ENCODE peak calls at places on chromosomes 16 and 17, in seven cellular contexts. P is neural progenitor cell, I is fibroblast of the aortic adventitia, T is sigmoid colon, G is stomach, M is H9, C is nephron progenitor cell. B is an unnamed sample.

GRCh38 chr17:4492762-4493561 is 5.7 kb upstream of the SPNS2 start:
- DNase-seq in C (peak; percentile 97), P (peak; percentile 90), G (peak; percentile 70), I (peak; percentile 16), M (peak; percentile 95), T (no peak), B (no peak)

GRCh38 chr16:30838876-30839471 is 52.0 kb upstream of the ZNF629 start:
- DNase-seq in M (no peak), C (no peak), G (no peak), P (no peak), I (no peak), T (no peak), B (no peak)

GRCh38 chr16:64589836-64590235 is 532.0 kb downstream of the CDH11 start:
- DNase-seq in G (no peak), I (peak; percentile 4), C (no peak), T (no peak), M (no peak), P (no peak), B (no peak)

GRCh38 chr17:76537578-76538280 is at the start of gene CYGB:
- DNase-seq in C (peak; percentile 65), G (no peak), I (peak; percentile 27), M (no peak), T (no peak), P (peak; percentile 70), B (peak; percentile 78)

GRCh38 chr17:50063516-50064252 is 7.8 kb downstream of the ITGA3 start:
- DNase-seq in I (no peak), P (no peak), T (no peak), G (no peak), C (no peak), M (no peak), B (peak; percentile 64)

GRCh38 chr16:88202207-88202745 is 180.5 kb upstream of the ZNF469 start:
- DNase-seq in M (no peak), C (no peak), G (no peak), I (no peak), T (peak; percentile 42), P (no peak), B (no peak)

GRCh38 chr16:49661465-49662187 is 194.3 kb downstream of the ZNF423 start:
- DNase-seq in T (no peak), I (no peak), P (no peak), M (no peak), C (no peak), G (no peak), B (no peak)

GRCh38 chr17:6796887-6797490 is 21.0 kb downstream of the FBXO39 start:
- DNase-seq in T (no peak), G (no peak), C (no peak), M (no peak), P (no peak), I (no peak), B (no peak)

GRCh38 chr17:75118307-75118706 is 8.5 kb downstream of the ARMC7 start:
- DNase-seq in I (no peak), P (no peak), M (no peak), G (no peak), T (no peak), C (no peak), B (no peak)

GRCh38 chr16:11090947-11091785 is 146.8 kb downstream of the CLEC16A start:
- DNase-seq in G (no peak), M (no peak), I (no peak), P (no peak), C (no peak), T (no peak), B (no peak)

GRCh38 chr17:73914536-73915274 is 270.5 kb upstream of the SDK2 start:
- DNase-seq in C (no peak), P (no peak), I (no peak), M (no peak), T (no peak), G (no peak), B (no peak)

GRCh38 chr17:1647802-1648581 is 1.7 kb downstream of the RILP start:
- DNase-seq in I (peak; percentile 20), C (no peak), T (peak; percentile 85), G (peak; percentile 44), P (peak; percentile 69), M (peak; percentile 87), B (no peak)

GRCh38 chr16:1532081-1532760 is 1.2 kb upstream of the TMEM204 start:
- DNase-seq in G (peak; percentile 51), P (no peak), M (no peak), T (peak; percentile 96), I (no peak), C (no peak), B (no peak)

GRCh38 chr17:32626371-32626770 is 139.6 kb downstream of the CDK5R1 start:
- DNase-seq in M (no peak), P (no peak), G (no peak), I (no peak), T (no peak), C (no peak), B (no peak)

GRCh38 chr17:5049314-5049819 is 14.1 kb upstream of the SLC52A1 start:
- DNase-seq in I (no peak), M (no peak), P (no peak), T (no peak), C (no peak), G (peak; percentile 32), B (no peak)

GRCh38 chr16:72905581-72905980 is 142.3 kb downstream of the ZFHX3 start:
- DNase-seq in I (peak; percentile 11), T (no peak), G (no peak), P (no peak), M (no peak), C (no peak), B (no peak)

GRCh38 chr17:40827746-40828453 is 5.5 kb upstream of the KRT10 start:
- DNase-seq in M (no peak), P (no peak), G (no peak), C (no peak), T (no peak), I (peak; percentile 73), B (no peak)

GRCh38 chr16:75306102-75306762 is 54.8 kb upstream of the BCAR1 start:
- DNase-seq in I (peak; percentile 11), G (peak; percentile 32), C (no peak), M (no peak), T (no peak), P (no peak), B (no peak)

GRCh38 chr16:75309156-75309555 is 57.7 kb upstream of the BCAR1 start:
- DNase-seq in C (peak; percentile 12), I (no peak), T (no peak), M (no peak), P (peak; percentile 34), G (no peak), B (no peak)

GRCh38 chr16:75305364-75306101 is 54.1 kb upstream of the BCAR1 start:
- DNase-seq in G (peak; percentile 78), I (peak; percentile 100), M (no peak), P (no peak), T (peak; percentile 90), C (no peak), B (no peak)

GRCh38 chr16:75308011-75308410 is 56.6 kb upstream of the BCAR1 start:
- DNase-seq in I (no peak), G (peak; percentile 57), C (no peak), T (no peak), M (no peak), P (no peak), B (no peak)

DNA sequence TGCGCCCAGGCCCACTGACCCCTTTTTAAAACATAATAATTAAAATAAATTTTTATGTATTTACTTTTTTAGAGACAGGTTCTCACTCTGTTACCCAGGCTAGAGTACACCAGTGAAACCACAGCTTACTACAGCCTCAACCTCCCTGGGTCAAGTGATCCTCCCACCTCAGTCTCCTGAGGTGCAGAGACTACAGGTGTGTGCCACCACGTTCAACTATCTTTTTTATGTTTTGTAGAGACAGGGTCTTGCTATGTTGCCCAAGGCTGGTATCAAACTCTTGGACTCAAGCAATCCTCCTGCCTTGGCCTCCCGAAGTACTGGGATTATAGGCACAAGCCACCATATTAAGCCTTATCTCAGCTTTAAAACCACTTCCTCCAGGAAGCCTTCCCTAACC is 56.1 kb upstream of the BCAR1 start:
- DNase-seq in T (no peak), G (no peak), P (no peak), C (no peak), I (no peak), M (no peak), B (no peak)
- TF ChIP-seq CTCF in T (no peak), G (no peak), P (no peak), C (no peak), I (no peak), M (no peak), B (no peak)

DNA sequence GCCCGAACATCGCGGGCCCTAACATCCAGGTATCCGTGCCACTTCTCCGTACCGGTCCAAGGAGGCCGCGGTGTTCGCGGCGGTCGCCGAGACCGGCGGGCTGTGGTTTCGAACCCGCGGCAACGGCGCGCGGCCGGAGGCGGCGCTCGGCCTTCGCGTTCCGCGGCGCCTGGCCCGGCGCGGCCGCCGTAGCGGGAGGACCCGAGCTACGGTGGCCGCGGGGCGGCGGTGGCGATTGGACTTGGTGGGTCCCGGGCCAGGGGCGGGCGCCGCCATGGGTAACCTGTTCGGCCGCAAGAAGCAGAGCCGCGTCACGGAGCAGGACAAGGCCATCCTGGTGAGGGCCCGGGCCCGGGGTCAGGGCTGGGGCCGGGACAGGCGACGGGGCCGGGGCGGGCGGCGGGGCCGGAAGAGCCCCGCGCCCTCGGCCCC is at the start of gene CHMP6:
- DNase-seq in C (peak; percentile 73), M (peak; percentile 77), P (peak; percentile 89), I (peak; percentile 67), G (peak; percentile 79), T (peak; percentile 87), B (no peak)
- TF ChIP-seq CTCF in C (no peak), M (no peak), P (peak; percentile 31), I (peak; percentile 25), G (peak; percentile 8), T (no peak), B (peak; percentile 55)

DNA sequence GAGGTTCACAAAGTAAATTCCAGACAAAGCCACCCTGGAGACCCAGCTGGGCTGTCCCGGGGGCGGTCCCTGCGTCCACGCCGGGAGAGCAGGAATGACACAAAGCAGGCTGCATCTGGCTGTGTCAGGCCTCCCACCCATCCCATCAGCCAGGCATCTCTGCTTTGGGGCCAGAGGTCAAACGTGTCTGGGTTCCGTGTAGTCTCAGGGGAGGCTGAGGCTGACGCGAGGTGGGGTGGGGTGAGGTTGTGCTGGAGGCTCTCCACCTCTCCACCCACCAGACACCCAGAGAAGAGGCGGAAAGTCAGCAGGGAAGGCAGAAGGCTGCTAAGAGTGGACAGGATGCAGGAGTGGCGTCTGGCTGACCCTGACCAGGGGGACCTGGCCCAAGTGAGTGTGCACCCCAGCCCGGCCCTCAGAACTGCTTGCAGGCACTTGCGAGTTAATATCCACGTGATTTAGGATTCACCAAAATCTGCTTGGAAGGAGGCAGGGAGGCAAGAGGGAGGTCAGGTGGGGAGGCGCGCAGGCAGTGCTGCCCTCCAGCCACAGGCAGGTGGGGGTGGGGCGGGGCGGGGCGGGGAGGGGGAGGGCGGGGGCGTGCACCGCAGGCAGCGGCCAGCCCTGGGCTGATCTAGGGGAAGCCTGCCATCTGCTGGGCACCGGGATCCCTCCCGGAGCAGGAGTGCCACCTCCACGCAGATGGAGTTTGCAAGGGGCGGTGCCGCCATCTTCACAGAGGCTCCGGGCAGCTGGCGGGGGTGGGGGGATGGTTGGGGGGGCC is 44.3 kb downstream of the TBC1D16 start:
- DNase-seq in P (peak; percentile 91), I (peak; percentile 74), T (peak; percentile 91), G (peak; percentile 90), M (peak; percentile 94), C (peak; percentile 83), B (no peak)
- TF ChIP-seq CTCF in P (peak; percentile 61), I (peak; percentile 70), T (no peak), G (peak; percentile 64), M (peak; percentile 78), C (peak; percentile 55), B (peak; percentile 88)

DNA sequence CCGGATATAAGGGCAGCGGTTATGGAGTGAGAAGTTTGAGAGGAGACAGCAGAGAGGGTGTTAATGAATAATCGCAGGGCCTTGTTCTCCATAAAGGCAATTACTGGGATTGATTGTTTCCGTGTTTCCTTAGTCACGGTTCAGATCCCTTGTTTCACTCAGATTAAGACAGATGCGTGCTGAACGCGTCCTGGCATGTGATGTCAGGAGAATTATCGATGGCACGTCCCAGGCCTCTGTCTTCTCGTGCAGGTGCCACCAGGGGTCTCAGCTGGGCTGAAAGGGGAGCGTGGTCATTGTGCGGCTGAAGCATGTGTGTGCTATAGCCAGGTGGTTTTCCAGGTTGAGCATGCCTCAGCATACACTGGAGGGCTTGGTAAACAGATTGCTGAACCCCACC is 142.4 kb upstream of the NOL11 start:
- DNase-seq in I (no peak), C (peak; percentile 33), T (no peak), M (no peak), P (no peak), G (no peak), B (no peak)
- TF ChIP-seq CTCF in I (no peak), C (no peak), T (no peak), M (no peak), P (no peak), G (no peak), B (no peak)